ENCODE peak calls at places on chromosome 4, in four cellular contexts. U is fibroblast of lung, D is mammary epithelial cell, I is A549. F is an unnamed sample.

GRCh38 chr4:15162465-15163283 is 160.4 kb downstream of the CPEB2 start:
- DNase-seq in I (peak; percentile 39), D (no peak), U (no peak), F (peak; percentile 11)

GRCh38 chr4:42302348-42302747 is 94.9 kb upstream of the SHISA3 start:
- DNase-seq in D (no peak), U (no peak), I (peak; percentile 21), F (peak; percentile 42)

GRCh38 chr4:134202557-134202956 is 968 bp upstream of the PABPC4L start:
- DNase-seq in D (no peak), I (no peak), U (peak; percentile 47), F (no peak)

GRCh38 chr4:74111990-74112389 is 13.0 kb upstream of the CXCL2 start:
- DNase-seq in D (peak; percentile 96), I (no peak), U (peak; percentile 93), F (no peak)

GRCh38 chr4:10762541-10762940 is 78.0 kb upstream of the CLNK start:
- DNase-seq in U (peak; percentile 99), D (no peak), I (no peak), F (no peak)

GRCh38 chr4:40046311-40046980 is 10.2 kb upstream of the N4BP2 start:
- DNase-seq in D (peak; percentile 31), U (peak; percentile 82), I (peak; percentile 83), F (no peak)

GRCh38 chr4:146283758-146284651 is 69.7 kb downstream of the REELD1 start:
- DNase-seq in I (no peak), U (no peak), D (no peak), F (no peak)

GRCh38 chr4:10529256-10529890 is 72.1 kb upstream of the ZNF518B start:
- DNase-seq in I (no peak), D (peak; percentile 63), U (peak; percentile 8), F (no peak)

GRCh38 chr4:172489896-172490295 is 676.7 kb downstream of the GALNTL6 start:
- DNase-seq in D (no peak), U (no peak), I (no peak), F (no peak)

GRCh38 chr4:26454961-26455360 is 35.3 kb downstream of the CCKAR start:
- DNase-seq in I (no peak), U (no peak), D (no peak), F (no peak)

GRCh38 chr4:173490256-173490655 is 39.8 kb downstream of the HAND2 start:
- DNase-seq in D (no peak), I (no peak), U (no peak), F (no peak)
- H3K4me2 ChIP-seq in D (no peak overlapping the region), I (no peak overlapping the region), U (no peak overlapping the region), F (no peak overlapping the region)

DNA sequence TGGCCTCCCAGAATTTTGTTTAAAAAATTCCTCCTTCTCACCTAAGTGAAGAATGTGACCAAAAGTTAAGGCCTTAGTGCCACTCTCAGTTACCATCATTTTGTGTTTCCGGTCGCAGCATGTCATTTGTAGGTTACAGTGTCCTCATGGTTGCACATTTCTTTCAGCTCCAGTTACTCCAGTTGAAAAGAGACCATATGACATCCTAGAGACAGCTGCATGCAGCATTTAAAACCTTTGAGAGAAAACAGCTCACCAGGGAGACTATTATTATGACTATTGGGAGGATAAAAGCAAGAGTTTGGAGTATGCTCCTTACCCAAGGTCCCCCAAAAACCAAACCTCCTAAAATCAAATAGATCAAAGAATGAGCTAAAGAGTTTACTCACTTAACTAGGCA is 45.8 kb downstream of the MGARP start:
- DNase-seq in U (no peak), I (no peak), D (no peak), F (no peak)
- H3K4me2 ChIP-seq in U (no peak overlapping the region), I (no peak overlapping the region), D (no peak overlapping the region), F (peak overlapping the region; percentile 64)

DNA sequence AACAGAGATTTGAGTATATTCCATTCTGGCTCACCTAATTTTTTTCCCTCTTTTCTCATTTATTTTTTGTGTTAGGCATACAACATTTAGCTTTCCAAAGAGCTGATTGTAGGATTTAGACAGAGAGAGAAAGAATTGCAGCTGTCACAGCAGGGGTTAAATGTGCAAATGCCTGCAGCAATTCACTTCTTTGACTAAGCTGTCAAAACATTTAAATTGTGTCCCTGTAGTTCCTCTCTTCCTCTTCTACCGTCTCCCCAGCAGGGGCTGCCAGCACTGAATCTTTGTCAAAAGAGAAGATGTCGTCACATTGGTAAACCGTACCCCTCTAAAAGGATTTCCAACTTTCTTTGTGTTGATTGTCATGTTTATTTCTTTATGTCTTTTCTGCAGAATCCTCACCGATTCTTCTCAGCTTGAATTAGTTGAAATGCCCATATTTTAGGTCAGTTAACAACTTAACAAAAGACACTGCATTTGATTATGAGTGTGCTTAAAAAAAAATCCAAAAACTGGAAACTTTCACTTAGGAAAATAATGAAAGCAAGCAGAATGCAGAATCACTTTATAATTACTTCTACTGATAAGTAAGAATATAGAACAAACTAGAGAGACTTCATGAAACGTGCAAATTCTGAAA is 111.1 kb upstream of the PTPN13 start:
- DNase-seq in U (peak; percentile 15), D (no peak), I (no peak), F (no peak)
- H3K4me2 ChIP-seq in U (peak overlapping the region; percentile 54), D (no peak overlapping the region), I (peak overlapping the region; percentile 15), F (no peak overlapping the region)

GRCh38 chr4:133150643-133151300 is 1.7 kb downstream of the PCDH10 start:
- DNase-seq in D (no peak), I (peak; percentile 14), U (peak; percentile 53), F (no peak)
- H3K4me2 ChIP-seq in D (peak overlapping the region; percentile 16), I (peak overlapping the region; percentile 91), U (peak overlapping the region; percentile 71), F (no peak overlapping the region)

GRCh38 chr4:76216975-76217814 is 3.6 kb upstream of the SCARB2 start:
- DNase-seq in D (peak; percentile 45), U (no peak), I (no peak), F (no peak)
- H3K4me2 ChIP-seq in D (no peak overlapping the region), U (no peak overlapping the region), I (no peak overlapping the region), F (no peak overlapping the region)

DNA sequence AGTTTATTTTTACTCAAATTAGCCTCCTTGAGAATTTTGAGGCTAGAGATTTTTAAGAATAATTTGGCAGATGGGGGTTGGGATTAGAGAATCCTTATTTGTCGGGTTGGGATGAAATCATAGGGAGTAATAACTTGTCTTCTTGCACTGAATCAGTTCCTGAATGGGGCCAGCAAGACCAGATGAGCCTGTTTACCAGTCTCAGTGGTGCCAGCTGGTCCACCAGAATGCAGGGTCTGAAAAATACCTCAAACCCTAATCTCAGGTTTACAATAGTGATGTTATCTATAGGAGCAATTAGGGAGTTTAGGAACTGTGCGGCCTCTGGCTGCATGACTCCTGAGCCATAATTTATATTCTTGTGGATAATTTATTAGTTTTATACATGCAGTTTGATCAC is 705.9 kb upstream of the AGA start:
- DNase-seq in I (no peak), U (no peak), D (no peak), F (no peak)
- H3K4me2 ChIP-seq in I (no peak overlapping the region), U (no peak overlapping the region), D (no peak overlapping the region), F (no peak overlapping the region)

DNA sequence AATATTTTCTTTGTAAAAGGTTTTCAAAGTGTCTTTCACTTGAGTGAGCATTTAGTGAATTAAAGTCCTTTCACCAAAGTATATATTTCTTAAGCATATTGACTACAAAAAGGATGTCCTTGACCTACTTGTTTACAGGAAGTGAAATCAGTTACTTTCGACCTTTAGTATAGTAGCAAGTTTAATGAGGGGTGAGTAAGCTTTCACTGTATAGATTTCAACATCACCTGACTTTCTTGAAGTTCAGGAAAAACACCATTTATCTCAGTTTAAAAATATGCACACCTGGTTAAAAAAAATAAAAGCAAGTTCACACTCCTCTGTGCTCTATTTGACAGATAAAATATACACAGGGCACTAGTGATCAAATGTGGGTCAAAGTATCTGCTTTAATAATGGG is 88.1 kb downstream of the CCSER1 start:
- DNase-seq in D (peak; percentile 26), U (no peak), I (no peak), F (no peak)
- H3K4me2 ChIP-seq in D (no peak overlapping the region), U (no peak overlapping the region), I (no peak overlapping the region), F (no peak overlapping the region)